ENCODE peak calls at places on chromosomes 11 and 22, in seven cellular contexts. L is tibial artery, P is HepG2, S is body of pancreas, W is brain microvascular endothelial cell, K is heart right ventricle, D is cardiac muscle cell. A is an unnamed sample. For H3K27me3, the result is how much of the 10 kb centered on the place peaks cover.

GRCh38 chr11:85822814-85823213 is 11.9 kb upstream of the SYTL2 start:
- DNase-seq in S (no peak), L (no peak), K (no peak), P (no peak), D (no peak), W (peak), A (no peak)

GRCh38 chr11:5690216-5690615 is 626 bp downstream of the TRIM22 start:
- DNase-seq in K (no peak), W (peak), L (no peak), S (no peak), P (no peak), D (no peak), A (no peak)

GRCh38 chr11:12092714-12093113 is 17.7 kb upstream of the MICAL2 start:
- DNase-seq in D (no peak), P (no peak), K (no peak), S (no peak), L (peak), W (no peak), A (no peak)

GRCh38 chr11:13694115-13694514 is 25.6 kb downstream of the FAR1 start:
- DNase-seq in P (no peak), S (no peak), L (no peak), K (no peak), W (no peak), D (no peak), A (no peak)

GRCh38 chr11:89436071-89436470 is 55.1 kb downstream of the NOX4 start:
- DNase-seq in W (peak), L (no peak), K (no peak), P (no peak), D (peak), S (no peak), A (no peak)

GRCh38 chr11:60960405-60960804 is 8.4 kb upstream of the SLC15A3 start:
- DNase-seq in D (no peak), K (no peak), L (no peak), P (no peak), S (no peak), W (no peak), A (no peak)

GRCh38 chr22:45335021-45335818 is 25.5 kb downstream of the FAM118A start:
- DNase-seq in W (no peak), P (no peak), L (no peak), S (no peak), D (peak), K (peak), A (no peak)

GRCh38 chr11:128910583-128910982 is 19.4 kb downstream of the KCNJ5 start:
- DNase-seq in L (no peak), P (no peak), S (no peak), K (no peak), W (no peak), D (no peak), A (no peak)

GRCh38 chr11:45513806-45514340 is 151.5 kb downstream of the CHST1 start:
- DNase-seq in K (no peak), S (no peak), P (no peak), D (no peak), W (no peak), L (peak), A (no peak)

GRCh38 chr11:72045849-72046248 is 34.5 kb downstream of the NUMA1 start:
- DNase-seq in D (no peak), S (no peak), W (no peak), P (no peak), K (no peak), L (no peak), A (no peak)

GRCh38 chr22:27752771-27753170 is 48.8 kb downstream of the MN1 start:
- DNase-seq in D (no peak), S (no peak), K (peak), P (no peak), W (peak), L (peak), A (no peak)

GRCh38 chr11:69035150-69035958 is 13.4 kb upstream of the TPCN2 start:
- DNase-seq in P (no peak), D (no peak), K (peak), L (peak), W (no peak), S (no peak), A (no peak)

GRCh38 chr11:11975201-11976092 is 33.0 kb downstream of the DKK3 start:
- DNase-seq in K (no peak), L (peak), W (no peak), D (no peak), P (no peak), S (no peak), A (no peak)

GRCh38 chr11:134223066-134223465 is 701 bp downstream of the NCAPD3 start:
- DNase-seq in D (no peak), L (no peak), W (no peak), S (no peak), K (no peak), P (no peak), A (no peak)

GRCh38 chr11:36449566-36450390 is 60.3 kb downstream of the TRAF6 start:
- DNase-seq in W (no peak), L (no peak), D (no peak), K (no peak), P (no peak), S (no peak), A (no peak)

GRCh38 chr11:4495487-4495886 is 13.0 kb downstream of the OR52K1 start:
- DNase-seq in P (no peak), L (no peak), D (no peak), K (no peak), S (no peak), W (no peak), A (no peak)

GRCh38 chr11:67272327-67273259 is 6.3 kb downstream of the GRK2 start:
- DNase-seq in D (no peak), S (no peak), P (no peak), L (peak), K (peak), W (no peak), A (peak)

GRCh38 chr11:11909727-11910126 is 68.0 kb downstream of the USP47 start:
- DNase-seq in D (no peak), L (no peak), P (no peak), S (no peak), W (no peak), K (no peak), A (no peak)

GRCh38 chr11:60118333-60118732 is 29.9 kb downstream of the MS4A2 start:
- DNase-seq in K (no peak), P (no peak), D (no peak), W (no peak), S (no peak), L (no peak), A (no peak)

GRCh38 chr11:94134651-94135512 is 6.2 kb downstream of the PANX1 start:
- DNase-seq in W (peak), K (peak), D (no peak), S (peak), L (peak), P (no peak), A (no peak)

GRCh38 chr11:75063732-75064314 is 32.9 kb downstream of the OR2AT4 start:
- DNase-seq in P (no peak), L (no peak), W (no peak), S (no peak), K (no peak), D (no peak), A (no peak)

GRCh38 chr11:73521621-73522020 is 76.3 kb downstream of the FAM168A start:
- DNase-seq in D (no peak), K (no peak), S (no peak), L (no peak), P (peak), W (peak), A (no peak)

GRCh38 chr11:106496677-106497076 is 419.2 kb downstream of the AASDHPPT start:
- DNase-seq in S (no peak), W (no peak), K (no peak), L (no peak), D (no peak), P (no peak), A (no peak)
- H3K27ac ChIP-seq in S (no peak), W (no peak), K (no peak), L (no peak), D (no peak), P (no peak), A (no peak)

DNA sequence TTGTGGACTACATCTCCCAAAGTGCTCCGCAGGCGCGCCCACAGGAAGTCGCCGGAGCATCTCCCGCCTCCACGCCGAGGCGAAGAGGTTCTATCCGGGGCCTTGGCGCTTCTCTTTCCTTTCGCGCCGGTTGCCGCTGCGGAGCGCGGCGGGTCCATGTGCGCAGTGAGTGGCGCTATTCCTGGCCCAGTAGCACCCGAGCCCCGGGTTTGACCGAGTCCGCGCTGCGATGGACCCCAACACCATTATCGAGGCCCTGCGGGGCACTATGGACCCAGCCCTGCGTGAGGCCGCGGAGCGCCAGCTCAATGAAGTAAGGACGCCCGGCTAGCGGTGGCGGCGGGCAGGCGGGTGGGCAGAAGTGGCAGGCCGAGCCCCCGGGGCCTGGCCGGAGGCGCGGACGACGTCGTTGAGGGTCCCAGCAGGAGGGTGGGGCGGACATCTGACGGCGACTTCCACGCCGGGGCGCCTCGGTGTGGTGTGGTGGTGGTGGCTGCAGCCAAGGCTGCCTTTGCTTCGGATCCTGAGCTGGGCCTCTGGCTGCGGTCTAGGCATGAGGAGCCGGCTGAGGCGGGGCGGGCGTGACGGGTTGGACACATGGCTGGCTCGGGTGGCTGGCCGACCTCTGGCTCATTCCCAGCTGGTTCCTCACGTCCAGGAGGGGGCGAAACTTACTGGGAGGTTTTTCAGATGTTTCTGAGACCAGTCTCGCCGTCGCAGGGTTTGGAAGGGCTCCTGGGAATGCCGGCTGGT is at the start of gene IPO7:
- DNase-seq in P (peak), S (peak), L (peak), K (peak), D (peak), W (peak), A (peak)
- TF ChIP-seq CTCF in P (peak), S (peak), L (no peak), K (peak), D (peak), W (peak), A (no peak)

DNA sequence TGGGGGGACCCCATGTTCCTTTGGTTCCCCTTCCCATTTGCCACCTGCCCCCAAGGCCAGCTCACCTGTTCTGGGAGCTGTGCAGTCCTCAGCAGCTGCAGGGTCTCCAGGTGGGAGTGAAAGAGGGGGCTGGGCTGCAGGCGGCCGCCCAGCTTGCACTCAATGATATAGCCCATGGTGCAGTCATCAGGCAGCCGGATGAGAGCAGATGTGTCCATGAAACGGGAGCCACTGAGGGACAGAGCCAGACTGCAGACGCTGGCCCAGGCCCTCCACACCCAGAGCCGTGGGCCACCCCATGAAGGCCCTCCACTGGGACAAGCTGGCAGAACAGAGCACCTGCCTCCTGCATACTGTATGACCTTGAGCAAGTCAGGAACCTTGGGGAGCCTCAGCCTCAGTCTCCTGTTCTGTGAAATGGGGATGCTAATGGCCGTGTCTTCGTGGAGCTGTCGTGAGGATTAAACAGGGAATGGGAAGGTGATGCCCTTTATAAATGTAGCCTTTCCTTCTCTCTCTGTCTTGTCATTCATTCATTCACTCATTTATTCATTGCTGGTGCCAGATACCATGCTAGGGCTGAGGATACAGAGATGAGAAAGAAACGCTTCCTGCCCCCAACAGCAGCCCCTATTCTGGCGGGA is 11.6 kb downstream of the MFNG start:
- DNase-seq in K (no peak), W (no peak), L (no peak), S (no peak), D (no peak), P (no peak), A (no peak)
- H3K27me3 ChIP-seq in K (half or more), W (under half), L (under half), S (under half), D (under half), P (under half), A (under half)

GRCh38 chr11:104897891-104898684 is at the start of gene CASP12:
- DNase-seq in P (no peak), S (no peak), W (peak), K (no peak), L (no peak), D (no peak), A (no peak)

GRCh38 chr11:104892723-104893511 is 5.3 kb downstream of the CASP12 start:
- DNase-seq in L (no peak), W (peak), P (no peak), D (no peak), K (no peak), S (no peak), A (no peak)

GRCh38 chr11:104893876-104894275 is 4.4 kb downstream of the CASP12 start:
- DNase-seq in K (no peak), W (no peak), S (no peak), P (no peak), L (no peak), D (no peak), A (no peak)

GRCh38 chr11:104898685-104899013 is 389 bp upstream of the CASP12 start:
- DNase-seq in W (no peak), K (no peak), P (no peak), D (no peak), L (no peak), S (no peak), A (no peak)

GRCh38 chr11:104895619-104896018 is 2.6 kb downstream of the CASP12 start:
- DNase-seq in K (no peak), D (no peak), L (no peak), P (no peak), W (no peak), S (no peak), A (no peak)
- H3K27ac ChIP-seq in K (no peak), D (no peak), L (peak), P (no peak), W (no peak), S (no peak), A (no peak)

GRCh38 chr22:24106385-24107381 is 74.6 kb upstream of the SUSD2 start:
- DNase-seq in P (no peak), S (no peak), D (no peak), K (no peak), L (no peak), W (no peak), A (peak)
- TF ChIP-seq CTCF in P (peak), S (peak), D (peak), K (peak), L (peak), W (peak), A (peak)

GRCh38 chr22:22201185-22201924 is 43.2 kb upstream of the VPREB1 start:
- DNase-seq in K (peak), S (no peak), P (peak), L (no peak), W (no peak), D (peak), A (peak)
- H3K27me3 ChIP-seq in K (half or more), S (under half), P (under half), L (under half), W (under half), D (half or more), A (under half)

GRCh38 chr22:39932918-39933649 is 27.1 kb upstream of the TMA7B start:
- DNase-seq in D (peak), S (peak), W (no peak), K (no peak), P (peak), L (no peak), A (peak)
- H3K27ac ChIP-seq in D (no peak), S (no peak), W (no peak), K (no peak), P (no peak), L (no peak), A (peak)

DNA sequence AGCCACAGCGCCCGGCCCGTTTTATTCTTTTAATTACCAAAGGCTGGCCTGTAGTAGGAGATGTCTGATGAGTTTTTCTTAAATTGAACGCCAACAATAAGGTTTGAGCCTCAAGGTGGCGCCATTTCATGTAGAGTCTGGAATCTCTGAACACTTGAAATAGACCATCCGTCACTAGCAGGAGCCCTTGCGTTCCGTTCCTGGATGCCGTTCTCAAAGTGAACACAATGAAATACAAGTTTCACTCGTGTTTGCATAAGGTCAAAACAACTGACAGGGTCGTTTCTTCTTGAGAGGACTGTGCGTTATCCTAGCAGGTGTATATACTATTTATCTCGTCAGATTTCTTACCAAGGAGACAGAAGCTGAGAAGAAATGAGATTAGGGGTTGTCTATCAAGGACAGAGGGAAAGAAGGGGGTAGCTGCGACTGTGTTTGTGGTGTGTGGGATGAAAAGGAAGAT is 18.7 kb upstream of the SCGB1D1 start:
- DNase-seq in L (no peak), P (peak), S (peak), D (peak), K (peak), W (peak), A (peak)
- TF ChIP-seq CTCF in L (peak), P (peak), S (peak), D (peak), K (peak), W (peak), A (peak)

GRCh38 chr11:1194231-1194976 is 28.5 kb upstream of the MUC5B start:
- DNase-seq in D (no peak), W (no peak), S (no peak), P (no peak), K (no peak), L (peak), A (no peak)

GRCh38 chr11:1194977-1195689 is 27.7 kb upstream of the MUC5B start:
- DNase-seq in S (no peak), D (no peak), K (no peak), P (no peak), W (no peak), L (no peak), A (peak)

GRCh38 chr11:1195690-1196515 is 27.0 kb upstream of the MUC5B start:
- DNase-seq in S (no peak), K (peak), D (no peak), P (no peak), L (peak), W (no peak), A (no peak)

GRCh38 chr11:1193326-1194230 is 29.3 kb upstream of the MUC5B start:
- DNase-seq in W (no peak), D (no peak), P (no peak), L (peak), S (no peak), K (no peak), A (no peak)

GRCh38 chr11:1192741-1193325 is 30.0 kb upstream of the MUC5B start:
- DNase-seq in S (no peak), K (no peak), L (peak), D (no peak), P (no peak), W (no peak), A (no peak)
- H3K27me3 ChIP-seq in S (under half), K (under half), L (under half), D (under half), P (under half), W (under half), A (under half)